ENCODE peak calls at places on chromosomes 6 and 20, in five cellular contexts. K, W, V, U and T are unnamed samples.

GRCh38 chr6:79048611-79049010 is 29.4 kb downstream of the PHIP start:
- DNase-seq in V (no peak), K (peak; percentile 57), U (peak; percentile 40), W (peak; percentile 4), T (no peak)

GRCh38 chr20:41359541-41360011 is 7.0 kb downstream of the EMILIN3 start:
- DNase-seq in V (no peak), K (no peak), W (no peak), U (no peak), T (no peak)

GRCh38 chr6:106530026-106530425 is 99.3 kb downstream of the RTN4IP1 start:
- DNase-seq in U (no peak), V (no peak), K (no peak), W (no peak), T (no peak)

GRCh38 chr6:30954631-30955366 is 14.0 kb downstream of the MUCL3 start:
- DNase-seq in W (no peak), K (no peak), V (peak; percentile 59), U (no peak), T (no peak)

GRCh38 chr6:87824813-87825475 is 122.9 kb upstream of the AKIRIN2 start:
- DNase-seq in U (no peak), V (no peak), K (no peak), W (no peak), T (no peak)

GRCh38 chr6:70843328-70843918 is 113.4 kb downstream of the B3GAT2 start:
- DNase-seq in K (no peak), U (no peak), V (no peak), W (no peak), T (no peak)

GRCh38 chr20:59748555-59749292 is 144.4 kb downstream of the PHACTR3 start:
- DNase-seq in V (no peak), W (no peak), K (peak; percentile 66), U (no peak), T (peak; percentile 40)

GRCh38 chr6:30061766-30062458 is 847 bp downstream of the POLR1H start:
- DNase-seq in V (peak; percentile 28), W (no peak), K (peak; percentile 39), U (no peak), T (peak; percentile 47)

GRCh38 chr6:150256618-150257272 is 112.1 kb upstream of the IYD start:
- DNase-seq in U (no peak), W (no peak), V (no peak), K (peak; percentile 89), T (no peak)

GRCh38 chr20:35342154-35342769 is 50.0 kb upstream of the FAM83C start:
- DNase-seq in U (peak; percentile 27), W (no peak), V (no peak), K (peak; percentile 56), T (no peak)

GRCh38 chr6:53828971-53829697 is 34.3 kb downstream of the LRRC1 start:
- DNase-seq in K (no peak), W (no peak), V (no peak), U (no peak), T (no peak)

GRCh38 chr20:46400828-46401477 is 5.5 kb downstream of the ELMO2 start:
- DNase-seq in V (no peak), U (peak; percentile 28), K (peak; percentile 45), W (no peak), T (no peak)

GRCh38 chr6:155196891-155197290 is 66.9 kb upstream of the CLDN20 start:
- DNase-seq in U (no peak), V (no peak), W (no peak), K (no peak), T (no peak)

GRCh38 chr20:24353135-24353694 is 116.2 kb upstream of the SYNDIG1 start:
- DNase-seq in U (no peak), V (no peak), K (no peak), W (no peak), T (no peak)

GRCh38 chr20:3383878-3384495 is 23.5 kb downstream of the DNAAF9 start:
- DNase-seq in K (no peak), U (no peak), V (no peak), W (no peak), T (no peak)

GRCh38 chr6:116059713-116060571 is 749 bp downstream of the FRK start:
- DNase-seq in K (peak; percentile 49), V (peak; percentile 44), W (no peak), U (no peak), T (peak; percentile 69)

GRCh38 chr6:37936909-37937308 is 117.4 kb downstream of the ZFAND3 start:
- DNase-seq in U (no peak), V (no peak), W (no peak), K (peak; percentile 26), T (no peak)

GRCh38 chr6:42877695-42878094 is 1.7 kb upstream of the RPL7L1 start:
- DNase-seq in U (no peak), K (no peak), W (no peak), V (no peak), T (no peak)

GRCh38 chr6:42156638-42157037 is 14.2 kb upstream of the C6orf132 start:
- DNase-seq in V (no peak), W (no peak), K (no peak), U (no peak), T (no peak)

GRCh38 chr20:50304501-50304856 is 113.8 kb downstream of the CEBPB start:
- DNase-seq in W (no peak), V (no peak), U (no peak), K (peak; percentile 93), T (peak; percentile 55)

GRCh38 chr6:19382676-19383075 is 454.5 kb upstream of the ID4 start:
- DNase-seq in V (no peak), K (no peak), W (no peak), U (no peak), T (no peak)

GRCh38 chr6:147088861-147089260 is 115.4 kb upstream of the STXBP5 start:
- DNase-seq in W (no peak), U (no peak), V (no peak), K (no peak), T (no peak)

GRCh38 chr20:4341804-4342560 is 326.6 kb upstream of the RNF24 start:
- DNase-seq in U (peak; percentile 10), W (no peak), K (peak; percentile 25), V (no peak), T (no peak)

GRCh38 chr20:50892394-50892793 is 38.8 kb downstream of the ADNP start:
- DNase-seq in V (no peak), W (no peak), U (no peak), K (no peak), T (no peak)

GRCh38 chr20:621115-621756 is 11.1 kb upstream of the TCF15 start:
- DNase-seq in W (no peak), U (no peak), K (no peak), V (no peak), T (no peak)

GRCh38 chr20:58688838-58689237 is 3.8 kb upstream of the NPEPL1 start:
- DNase-seq in W (no peak), K (peak; percentile 25), V (peak; percentile 21), U (no peak), T (no peak)

GRCh38 chr6:91669154-91669903 is 1082.5 kb upstream of the MAP3K7 start:
- DNase-seq in K (no peak), W (no peak), V (no peak), U (peak; percentile 11), T (no peak)

GRCh38 chr6:98117072-98117471 is 717.3 kb upstream of the POU3F2 start:
- DNase-seq in K (no peak), U (peak; percentile 18), W (no peak), V (no peak), T (no peak)

GRCh38 chr6:5279891-5280338 is 18.6 kb downstream of the FARS2 start:
- DNase-seq in K (no peak), U (no peak), W (no peak), V (no peak), T (no peak)

GRCh38 chr6:5277589-5277988 is 16.3 kb downstream of the FARS2 start:
- DNase-seq in K (no peak), W (no peak), U (no peak), V (no peak), T (no peak)

GRCh38 chr6:5278571-5279120 is 17.3 kb downstream of the FARS2 start:
- DNase-seq in U (no peak), W (no peak), K (no peak), V (no peak), T (no peak)

GRCh38 chr6:5276596-5276995 is 15.3 kb downstream of the FARS2 start:
- DNase-seq in U (peak; percentile 31), W (no peak), V (no peak), K (no peak), T (no peak)

GRCh38 chr6:5278047-5278446 is 16.7 kb downstream of the FARS2 start:
- DNase-seq in U (no peak), W (no peak), V (no peak), K (no peak), T (no peak)
- H3K4me1 ChIP-seq in U (peaks cover 10% of the 10 kb centered on the region), W (no peaks in the 10 kb centered on the region), V (no peaks in the 10 kb centered on the region), K (peaks cover 5% of the 10 kb centered on the region), T (no peaks in the 10 kb centered on the region)

DNA sequence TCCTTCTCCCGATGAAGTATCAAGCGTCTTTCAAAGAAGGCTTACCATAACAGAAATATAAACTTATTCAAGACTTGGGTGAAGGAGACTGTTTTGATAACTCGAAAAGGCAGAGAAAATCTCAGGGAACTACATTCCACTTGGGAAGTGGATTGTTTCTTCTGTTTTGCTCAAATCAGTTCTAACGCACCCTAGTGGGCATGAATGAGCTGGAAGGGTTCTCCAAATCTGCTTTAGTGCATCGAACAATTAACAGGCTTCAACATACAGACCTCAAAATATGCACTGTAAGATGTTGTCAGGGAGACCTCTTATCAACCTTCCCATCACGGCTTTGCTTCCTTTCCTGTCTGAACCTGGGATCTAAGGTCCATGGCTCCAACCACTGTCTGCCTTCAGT is 392.5 kb downstream of the CD83 start:
- DNase-seq in W (no peak), U (no peak), K (no peak), V (no peak), T (no peak)
- TF ChIP-seq CTCF in W (peak; percentile 26), U (no peak), K (no peak), V (no peak), T (no peak)

DNA sequence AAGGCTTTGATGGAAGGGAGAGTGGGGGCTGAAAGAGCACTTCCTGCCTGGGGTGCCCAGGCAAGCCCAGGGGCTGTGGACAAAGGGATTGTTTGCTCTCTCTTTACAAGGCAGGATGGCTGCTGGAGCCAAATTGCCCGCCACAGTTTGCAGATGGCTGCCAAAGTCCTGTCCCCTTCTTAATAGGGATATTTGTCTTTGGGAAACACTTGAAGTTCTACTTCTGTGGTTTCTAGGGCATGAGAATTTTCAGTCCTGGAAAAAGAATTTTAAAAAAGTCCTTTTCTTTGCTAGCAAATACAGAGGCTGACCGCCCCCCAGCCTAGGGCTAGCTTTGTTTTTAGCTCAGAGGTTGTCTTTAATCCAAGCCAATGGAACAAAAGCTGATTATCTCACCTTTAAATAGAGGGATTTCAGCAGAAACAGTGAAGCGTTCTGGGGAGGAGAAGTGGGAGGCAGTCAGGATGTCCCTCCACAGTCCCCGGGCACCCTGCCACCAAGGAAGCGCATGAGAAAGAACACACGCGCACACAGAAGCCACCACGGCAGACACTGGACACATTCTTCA is 736.7 kb downstream of the QKI start:
- DNase-seq in K (no peak), U (peak; percentile 81), W (no peak), V (no peak), T (no peak)
- H3K27ac ChIP-seq in K (no peak overlapping the region), U (peak overlapping the region; percentile 94), W (no peak overlapping the region), V (no peak overlapping the region), T (no peak overlapping the region)

GRCh38 chr6:36123270-36124139 is 6.8 kb upstream of the MAPK13 start:
- DNase-seq in W (peak; percentile 36), V (peak; percentile 86), U (peak; percentile 87), K (peak; percentile 90), T (peak; percentile 86)

GRCh38 chr6:36120539-36120938 is 9.8 kb upstream of the MAPK13 start:
- DNase-seq in K (no peak), U (no peak), V (peak; percentile 39), W (no peak), T (peak; percentile 27)

GRCh38 chr6:36120979-36121706 is 9.2 kb upstream of the MAPK13 start:
- DNase-seq in V (peak; percentile 67), W (no peak), U (no peak), K (peak; percentile 70), T (peak; percentile 30)

GRCh38 chr6:36121752-36122494 is 8.4 kb upstream of the MAPK13 start:
- DNase-seq in U (no peak), K (no peak), W (no peak), V (no peak), T (no peak)

GRCh38 chr6:36122495-36123269 is 7.6 kb upstream of the MAPK13 start:
- DNase-seq in K (no peak), W (no peak), U (no peak), V (no peak), T (peak; percentile 4)
- H3K4me1 ChIP-seq in K (peaks cover 6% of the 10 kb centered on the region), W (peaks cover 8% of the 10 kb centered on the region), U (peaks cover 9% of the 10 kb centered on the region), V (peaks cover 22% of the 10 kb centered on the region), T (peaks cover 16% of the 10 kb centered on the region)